ENCODE peak calls at places on chromosomes 6 and 20, in four cellular contexts. C is lower lobe of right lung; F is effector CD4-positive, alpha-beta T cell; U is NCI-H1417. R is an unnamed sample.

GRCh38 chr6:1995521-1996110 is 249.8 kb downstream of the GMDS start:
- DNase-seq in C (no peak), F (no peak), U (no peak), R (no peak)

GRCh38 chr20:63366658-63367360 is 5.7 kb upstream of the CHRNA4 start:
- DNase-seq in C (no peak), F (no peak), U (peak; percentile 87), R (no peak)

GRCh38 chr6:87698618-87699017 is 3.4 kb downstream of the AKIRIN2 start:
- DNase-seq in C (no peak), F (no peak), U (no peak), R (no peak)

GRCh38 chr6:98828210-98828798 is 6.1 kb upstream of the POU3F2 start:
- DNase-seq in C (no peak), F (no peak), U (no peak), R (no peak)

GRCh38 chr6:17393335-17394191 is at the start of gene CAP2:
- DNase-seq in C (peak; percentile 64), F (no peak), U (peak; percentile 72), R (no peak)

GRCh38 chr20:1478566-1478965 is 11.9 kb upstream of the NSFL1C start:
- DNase-seq in C (no peak), F (no peak), U (no peak), R (no peak)

GRCh38 chr20:37992802-37993538 is 40.3 kb downstream of the TTI1 start:
- DNase-seq in C (peak; percentile 59), F (no peak), U (peak; percentile 61), R (peak; percentile 31)

GRCh38 chr20:10806539-10806938 is 132.7 kb upstream of the JAG1 start:
- DNase-seq in C (no peak), F (no peak), U (no peak), R (no peak)

GRCh38 chr6:152272486-152272885 is 364.7 kb downstream of the SYNE1 start:
- DNase-seq in C (no peak), F (no peak), U (no peak), R (no peak)

GRCh38 chr6:42532038-42532669 is 31.7 kb upstream of the UBR2 start:
- DNase-seq in C (no peak), F (no peak), U (peak; percentile 82), R (no peak)

GRCh38 chr6:63565058-63565726 is 7.1 kb upstream of the LOC128125822 start:
- DNase-seq in C (no peak), F (no peak), U (no peak), R (no peak)

GRCh38 chr6:158752613-158753012 is 66.6 kb downstream of the EZR start:
- DNase-seq in C (no peak), F (no peak), U (peak; percentile 97), R (no peak)

GRCh38 chr6:43123691-43124314 is 47.3 kb upstream of the SRF start:
- DNase-seq in C (no peak), F (no peak), U (no peak), R (no peak)